ENCODE peak calls at places on chromosomes 7 and 10, in four cellular contexts. F is HepG2, M is K562, T is GM12878. E is an unnamed sample.

GRCh38 chr10:96244354-96244753 is 27.0 kb downstream of the BLNK start:
- DNase-seq in F (no peak), M (no peak), T (peak; percentile 89), E (no peak)

GRCh38 chr10:1210667-1211066 is 154.5 kb downstream of the WDR37 start:
- DNase-seq in F (no peak), M (no peak), T (no peak), E (no peak)

GRCh38 chr10:970311-971149 is 17.7 kb upstream of the GTPBP4 start:
- DNase-seq in F (peak; percentile 93), M (no peak), T (no peak), E (no peak)

GRCh38 chr10:78148564-78148963 is 114.9 kb downstream of the RPS24 start:
- DNase-seq in F (no peak), M (no peak), T (no peak), E (no peak)

GRCh38 chr10:13120786-13121499 is 21.0 kb downstream of the OPTN start:
- DNase-seq in F (no peak), M (no peak), T (no peak), E (no peak)

GRCh38 chr10:24603333-24603732 is 120.4 kb downstream of the ARHGAP21 start:
- DNase-seq in F (no peak), M (no peak), T (no peak), E (no peak)

GRCh38 chr7:155422151-155422550 is 35.8 kb upstream of the EN2 start:
- DNase-seq in F (no peak), M (no peak), T (no peak), E (no peak)

GRCh38 chr10:105729428-105729827 is 1088.3 kb downstream of the SORCS3 start:
- DNase-seq in F (no peak), M (no peak), T (no peak), E (no peak)

GRCh38 chr10:77526861-77527617 is 110.6 kb downstream of the KCNMA1 start:
- DNase-seq in F (no peak), M (no peak), T (no peak), E (no peak)

GRCh38 chr7:138876326-138876725 is 78.3 kb upstream of the ATP6V0A4 start:
- DNase-seq in F (no peak), M (no peak), T (no peak), E (no peak)

GRCh38 chr10:85679696-85680095 is 686.9 kb downstream of the GRID1 start:
- DNase-seq in F (no peak), M (no peak), T (no peak), E (no peak)

GRCh38 chr10:61822096-61822495 is 79.4 kb upstream of the ARID5B start:
- DNase-seq in F (no peak), M (no peak), T (no peak), E (no peak)

DNA sequence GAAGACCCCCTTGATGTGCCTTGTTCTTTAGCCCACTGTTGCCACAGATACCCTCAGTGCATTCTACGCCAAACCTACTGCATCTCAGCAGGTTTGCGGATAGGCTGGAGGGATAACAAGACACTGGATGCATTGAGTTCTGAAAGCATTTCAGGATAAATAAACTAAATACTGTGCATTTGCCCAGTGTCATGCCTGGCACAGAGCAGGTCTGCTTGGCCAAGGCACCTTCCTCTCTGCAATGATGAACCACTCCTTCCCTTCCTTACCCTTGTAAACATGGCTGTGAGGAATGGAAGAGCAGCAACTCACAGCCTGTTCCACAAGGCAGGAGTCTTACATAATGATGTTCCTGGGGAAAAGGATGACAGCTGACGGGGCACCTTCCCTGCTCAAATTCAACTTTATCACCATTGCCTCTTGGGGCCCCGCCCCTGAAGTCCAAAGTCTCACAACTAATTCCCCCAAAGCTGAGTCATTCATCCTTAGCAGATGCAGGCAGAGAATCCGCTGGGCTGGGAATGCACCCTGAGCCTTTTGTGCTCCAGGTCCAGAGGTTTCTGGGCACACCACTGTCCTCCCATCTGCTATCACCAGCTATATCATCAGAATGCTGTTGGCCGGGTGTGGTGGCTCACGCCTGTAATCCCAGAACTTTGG is 11.6 kb downstream of the DDX56 start:
- DNase-seq in F (peak; percentile 87), M (peak; percentile 69), T (no peak), E (no peak)
- TF ChIP-seq CBFB in F (no peak), M (no peak), T (no peak), E (no peak)

DNA sequence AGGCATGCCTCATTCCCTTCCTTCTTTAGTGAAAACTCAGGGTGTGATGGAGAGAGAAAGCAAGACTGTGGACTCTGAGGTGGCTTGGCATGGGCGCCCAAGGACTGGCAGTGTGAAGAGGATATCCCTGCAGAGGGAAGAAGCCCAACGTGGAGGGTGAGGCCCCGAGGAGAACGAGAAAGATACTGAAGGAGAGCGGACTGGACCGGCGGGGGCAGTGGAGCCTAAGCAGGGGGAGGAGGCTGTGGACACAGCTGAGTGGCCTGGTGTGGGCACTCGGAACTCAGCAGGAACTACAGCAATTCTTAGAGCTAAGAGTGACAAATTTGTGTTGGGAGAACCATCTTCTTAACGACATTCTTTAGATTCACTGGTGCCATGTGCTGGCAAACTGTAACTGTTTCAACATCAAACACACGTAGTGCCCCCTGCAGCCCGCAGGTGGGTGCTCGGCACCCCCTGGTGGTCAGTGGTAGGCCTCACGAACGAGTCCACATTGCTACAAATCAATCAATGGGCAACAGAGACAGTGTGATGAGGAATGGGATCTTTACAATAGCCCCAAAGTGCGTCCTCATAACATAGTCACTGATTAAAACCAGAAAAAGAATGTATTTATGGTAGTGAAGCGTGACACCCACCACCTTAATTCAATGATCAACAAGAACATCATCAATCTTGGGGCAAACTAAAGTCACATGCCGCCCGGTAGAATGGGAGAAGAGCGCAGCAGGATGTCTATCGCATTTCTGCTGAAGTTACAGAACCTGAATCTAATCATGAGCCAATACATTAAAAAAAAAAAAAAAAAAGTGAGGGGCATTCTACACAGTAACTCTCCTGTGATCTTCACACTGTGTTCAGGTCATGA is 2.0 kb upstream of the SFTPA1 start:
- DNase-seq in F (peak; percentile 46), M (peak; percentile 66), T (no peak), E (peak; percentile 73)
- TF ChIP-seq CBFB in F (no peak), M (no peak), T (no peak), E (no peak)

DNA sequence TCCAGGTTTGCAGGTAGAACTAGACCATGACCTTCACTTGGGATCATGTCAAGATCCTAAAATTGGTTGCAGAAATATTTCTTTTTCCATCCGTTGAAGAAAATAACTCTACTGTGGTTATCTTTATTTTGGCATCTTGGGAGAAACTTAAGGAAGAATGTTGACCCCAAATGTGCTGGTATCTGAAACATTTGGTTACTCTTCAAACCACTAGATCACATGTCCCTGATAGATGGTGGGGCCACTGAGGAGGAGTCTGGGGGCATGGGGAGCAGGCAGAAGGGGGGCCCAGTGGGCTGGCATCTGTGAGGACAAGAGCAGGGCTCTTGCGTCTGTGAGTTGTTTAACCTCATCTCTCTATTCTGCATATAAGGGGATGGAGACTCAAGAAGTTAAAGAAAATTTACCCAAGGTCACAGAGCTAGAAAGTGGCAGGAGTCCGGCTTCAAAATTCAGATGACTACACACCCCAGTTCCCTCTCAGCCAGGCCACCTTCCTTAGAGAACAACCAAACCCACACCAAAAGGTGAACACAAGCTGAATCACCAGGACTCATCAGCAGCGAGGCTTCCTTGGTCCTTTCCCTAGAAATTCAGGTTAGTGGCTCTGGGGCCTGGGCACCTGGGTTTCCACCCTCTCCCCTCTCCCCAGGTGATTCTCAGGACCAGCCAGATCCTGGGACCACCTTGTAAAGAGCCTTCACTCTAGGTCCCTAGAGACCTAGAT is 40.6 kb upstream of the SRGN start:
- DNase-seq in F (no peak), M (no peak), T (no peak), E (no peak)
- TF ChIP-seq CBFB in F (no peak), M (no peak), T (no peak), E (no peak)

GRCh38 chr10:32328499-32328898 is 18.5 kb downstream of the EPC1 start:
- DNase-seq in F (no peak), M (no peak), T (no peak), E (no peak)

GRCh38 chr10:32329061-32329460 is 17.9 kb downstream of the EPC1 start:
- DNase-seq in F (no peak), M (no peak), T (no peak), E (no peak)

GRCh38 chr10:32331606-32332005 is 15.4 kb downstream of the EPC1 start:
- DNase-seq in F (no peak), M (no peak), T (no peak), E (no peak)

GRCh38 chr10:32333849-32334248 is 13.1 kb downstream of the EPC1 start:
- DNase-seq in F (no peak), M (no peak), T (no peak), E (no peak)

DNA sequence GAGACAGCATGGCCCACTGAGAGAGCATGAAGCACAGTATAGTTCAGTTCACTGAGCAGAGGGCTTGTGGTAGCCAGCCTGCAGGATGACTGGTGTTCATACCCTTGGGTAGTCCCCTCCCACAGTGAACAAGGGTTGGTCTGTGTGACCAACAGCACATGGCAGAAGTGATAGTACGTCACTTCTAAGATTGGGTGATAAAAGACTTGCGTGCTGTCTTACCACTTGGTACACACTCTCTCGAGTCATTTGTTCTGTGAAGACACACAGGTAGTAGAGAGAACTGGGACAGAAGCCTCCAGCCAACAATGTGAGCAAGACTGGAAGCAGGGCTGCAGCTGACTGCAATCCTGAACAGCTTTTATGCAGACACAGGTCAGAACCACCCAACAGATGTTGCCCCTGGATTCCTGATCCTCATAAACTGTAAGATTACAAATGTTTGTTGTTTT is 14.6 kb downstream of the EPC1 start:
- DNase-seq in F (no peak), M (no peak), T (peak; percentile 93), E (no peak)
- TF ChIP-seq CBFB in F (no peak), M (no peak), T (peak; percentile 87), E (no peak)

GRCh38 chr7:135692055-135692454 is 29.7 kb downstream of the STMP1 start:
- DNase-seq in F (no peak), M (no peak), T (no peak), E (no peak)
- TF ChIP-seq CBFB in F (no peak), M (no peak), T (no peak), E (no peak)

DNA sequence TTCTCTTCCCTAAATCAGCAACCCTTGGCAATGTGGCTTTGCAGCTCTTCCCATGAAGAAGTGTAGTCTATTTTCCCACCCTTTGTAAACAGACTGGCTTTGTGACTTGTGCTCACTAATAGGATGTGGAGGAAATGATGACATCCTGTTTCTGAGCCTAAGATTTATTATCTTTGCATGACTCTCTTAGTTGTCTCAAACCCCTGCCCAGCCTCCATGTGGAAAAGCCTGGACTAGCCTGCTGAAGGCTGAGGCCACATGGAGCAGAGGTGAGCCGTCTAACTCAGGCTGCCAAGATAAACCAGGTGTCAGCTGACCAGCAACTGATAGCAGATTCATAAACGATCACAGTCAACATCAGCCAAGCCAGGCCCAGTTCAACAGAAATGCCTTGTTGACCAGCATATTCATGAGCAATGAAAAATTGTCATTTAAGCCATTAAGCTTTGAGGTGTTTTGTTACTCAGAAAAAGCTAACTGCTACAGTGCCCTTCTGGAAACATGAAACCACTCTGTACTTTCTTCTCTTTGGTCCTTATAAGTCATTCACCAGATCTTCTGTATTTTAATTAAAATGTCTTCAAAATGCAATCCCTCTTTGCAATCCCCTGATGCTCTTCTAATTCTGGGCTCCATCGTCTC is 586.3 kb upstream of the ANKRD30A start:
- DNase-seq in F (no peak), M (no peak), T (no peak), E (no peak)
- TF ChIP-seq CBFB in F (no peak), M (no peak), T (no peak), E (no peak)

E was measured in WTC11.